ENCODE peak calls at places on chromosomes 12 and 14, in nine cellular contexts. D is psoas muscle, Q is cardiac muscle cell, R is colonic mucosa, Y is astrocyte, K is neural progenitor cell, I is thoracic aorta, V is ovary, X is IMR-90. O is an unnamed sample.

GRCh38 chr14:56244138-56244789 is 126.1 kb downstream of the PELI2 start:
- DNase-seq in D (no peak), Q (peak; percentile 79), R (no peak), Y (peak; percentile 90), K (no peak), I (no peak), V (no peak), X (peak; percentile 94), O (no peak)

GRCh38 chr14:100438678-100439592 is 115.8 kb downstream of the SLC25A47 start:
- DNase-seq in D (no peak), Q (peak; percentile 50), R (peak; percentile 89), Y (peak; percentile 94), K (no peak), I (no peak), V (no peak), X (peak; percentile 89), O (no peak)

GRCh38 chr14:74647834-74648361 is 35.9 kb upstream of the LTBP2 start:
- DNase-seq in D (no peak), Q (no peak), R (no peak), Y (no peak), K (no peak), I (no peak), V (peak; percentile 54), X (no peak), O (no peak)

GRCh38 chr14:54567634-54568561 is 970 bp downstream of the SAMD4A start:
- DNase-seq in D (peak; percentile 72), Q (peak; percentile 71), R (peak; percentile 51), Y (peak; percentile 70), K (peak; percentile 85), I (no peak), V (peak; percentile 50), X (no peak), O (peak; percentile 40)

GRCh38 chr12:131015581-131016337 is 62.1 kb downstream of the ADGRD1 start:
- DNase-seq in D (no peak), Q (no peak), R (no peak), Y (no peak), K (no peak), I (no peak), V (no peak), X (no peak), O (no peak)

GRCh38 chr12:16605666-16606116 is 271 bp downstream of the LMO3 start:
- DNase-seq in D (no peak), Q (peak; percentile 53), R (no peak), Y (peak; percentile 24), K (peak; percentile 46), I (no peak), V (no peak), X (peak; percentile 12), O (no peak)

GRCh38 chr12:49165114-49165513 is 23.8 kb downstream of the TUBA1A start:
- DNase-seq in D (no peak), Q (no peak), R (no peak), Y (no peak), K (no peak), I (no peak), V (no peak), X (no peak), O (no peak)

GRCh38 chr12:32390572-32391219 is 8.7 kb upstream of the FGD4 start:
- DNase-seq in D (no peak), Q (peak; percentile 59), R (peak; percentile 52), Y (no peak), K (no peak), I (no peak), V (peak; percentile 57), X (no peak), O (peak; percentile 24)

GRCh38 chr12:127381043-127381668 is 885.8 kb upstream of the TMEM132C start:
- DNase-seq in D (no peak), Q (peak; percentile 9), R (peak; percentile 29), Y (peak; percentile 4), K (peak; percentile 86), I (no peak), V (peak; percentile 8), X (no peak), O (peak; percentile 6)

GRCh38 chr12:96121271-96121711 is 72.9 kb upstream of the ELK3 start:
- DNase-seq in D (no peak), Q (peak; percentile 57), R (no peak), Y (no peak), K (no peak), I (no peak), V (no peak), X (peak; percentile 14), O (no peak)

GRCh38 chr14:86787782-86788181 is 1205.2 kb downstream of the GALC start:
- DNase-seq in D (no peak), Q (peak; percentile 79), R (no peak), Y (no peak), K (no peak), I (no peak), V (no peak), X (peak; percentile 65), O (no peak)

GRCh38 chr14:104393898-104394605 is 185.5 kb upstream of the C14orf180 start:
- DNase-seq in D (peak; percentile 75), Q (no peak), R (peak; percentile 36), Y (no peak), K (no peak), I (no peak), V (no peak), X (no peak), O (peak; percentile 78)

GRCh38 chr12:47808574-47809380 is 10.9 kb downstream of the HDAC7 start:
- DNase-seq in D (no peak), Q (no peak), R (no peak), Y (no peak), K (peak; percentile 20), I (no peak), V (no peak), X (peak; percentile 44), O (no peak)

GRCh38 chr14:63893701-63894458 is 41.1 kb downstream of the SYNE2 start:
- DNase-seq in D (peak; percentile 69), Q (peak; percentile 98), R (no peak), Y (peak; percentile 94), K (peak; percentile 34), I (peak; percentile 45), V (peak; percentile 38), X (peak; percentile 91), O (peak; percentile 44)

GRCh38 chr14:36767603-36768281 is 106.1 kb downstream of the PAX9 start:
- DNase-seq in D (no peak), Q (no peak), R (no peak), Y (peak; percentile 31), K (no peak), I (no peak), V (no peak), X (no peak), O (no peak)

GRCh38 chr12:52044284-52044983 is 6.8 kb upstream of the NR4A1 start:
- DNase-seq in D (peak; percentile 94), Q (peak; percentile 98), R (no peak), Y (peak; percentile 91), K (no peak), I (no peak), V (peak; percentile 95), X (no peak), O (peak; percentile 93)

GRCh38 chr14:55585854-55586253 is 5.8 kb downstream of the KTN1 start:
- DNase-seq in D (no peak), Q (peak; percentile 41), R (no peak), Y (peak; percentile 64), K (no peak), I (no peak), V (no peak), X (peak; percentile 73), O (no peak)

GRCh38 chr14:40697221-40697620 is 909.5 kb upstream of the LRFN5 start:
- DNase-seq in D (no peak), Q (no peak), R (no peak), Y (no peak), K (no peak), I (no peak), V (no peak), X (no peak), O (no peak)

GRCh38 chr14:22820731-22821130 is 5.5 kb upstream of the SLC7A7 start:
- DNase-seq in D (no peak), Q (peak; percentile 15), R (no peak), Y (peak; percentile 29), K (no peak), I (no peak), V (no peak), X (no peak), O (no peak)

GRCh38 chr12:9798008-9798619 is 29.2 kb upstream of the KLRF1 start:
- DNase-seq in D (no peak), Q (peak; percentile 74), R (peak; percentile 48), Y (peak; percentile 57), K (peak; percentile 82), I (no peak), V (no peak), X (peak; percentile 56), O (no peak)

GRCh38 chr12:121430821-121431415 is 31.0 kb downstream of the RNF34 start:
- DNase-seq in D (no peak), Q (no peak), R (no peak), Y (no peak), K (no peak), I (no peak), V (no peak), X (no peak), O (no peak)
- H3K36me3 ChIP-seq in D (peaks cover 6% of the 10 kb centered on the region), Q (peaks cover 55% of the 10 kb centered on the region), R (peaks cover 15% of the 10 kb centered on the region), Y (peaks cover 52% of the 10 kb centered on the region), K (peaks cover 23% of the 10 kb centered on the region), I (peaks cover 41% of the 10 kb centered on the region), V (no peaks in the 10 kb centered on the region), X (peaks cover 49% of the 10 kb centered on the region), O (peaks cover 99% of the 10 kb centered on the region)

DNA sequence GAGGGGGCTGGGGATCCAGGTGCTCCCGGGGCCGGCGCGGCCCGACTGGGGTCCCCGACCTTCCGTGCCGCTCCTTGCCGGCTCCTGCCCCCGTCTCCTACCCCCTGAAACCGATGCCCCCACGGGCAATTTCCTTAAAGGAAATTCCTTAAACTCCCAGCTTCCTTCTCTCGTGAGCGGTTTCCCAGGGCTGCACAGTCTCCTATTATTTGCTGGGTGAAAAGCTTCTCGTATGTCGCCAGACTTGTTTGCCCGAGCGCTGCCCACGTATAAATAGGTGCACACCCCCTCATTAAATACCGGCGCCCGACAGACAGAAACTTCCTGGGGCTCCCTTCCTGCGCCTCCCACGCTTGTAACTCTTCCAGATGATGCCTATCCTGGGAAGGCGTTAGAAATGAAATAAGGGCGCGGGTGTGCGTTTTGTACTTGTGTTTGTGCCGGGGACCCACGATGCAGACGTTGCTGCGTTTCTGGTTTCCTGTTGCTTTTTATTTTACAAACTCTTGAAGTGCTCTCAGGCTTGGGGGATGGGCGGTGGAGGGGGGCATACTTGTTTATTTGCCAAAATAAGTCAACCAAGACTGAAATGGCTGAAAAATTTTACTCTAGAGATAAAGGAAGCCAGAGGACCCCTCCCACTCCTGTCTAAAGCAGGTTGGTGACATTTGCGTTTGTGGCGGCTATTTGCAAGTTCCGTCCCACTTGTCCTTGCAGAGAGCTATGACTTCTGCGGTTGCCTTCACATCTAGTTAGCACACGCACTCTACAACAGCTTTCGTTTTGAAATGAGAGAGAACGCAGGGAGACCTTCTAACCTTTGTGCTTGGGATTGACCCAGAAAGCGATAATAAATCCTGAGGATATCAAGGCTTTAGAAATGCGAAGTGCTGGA is 1.0 kb downstream of the HIP1R start:
- DNase-seq in D (no peak), Q (no peak), R (peak; percentile 78), Y (no peak), K (peak; percentile 48), I (no peak), V (no peak), X (peak; percentile 16), O (peak; percentile 23)
- H3K4me1 ChIP-seq in D (peaks cover 20% of the 10 kb centered on the region), Q (no peaks in the 10 kb centered on the region), R (peaks cover 11% of the 10 kb centered on the region), Y (peaks cover 14% of the 10 kb centered on the region), K (peaks cover 14% of the 10 kb centered on the region), I (peaks cover 28% of the 10 kb centered on the region), V (no peaks in the 10 kb centered on the region), X (peaks cover 13% of the 10 kb centered on the region), O (peaks cover 27% of the 10 kb centered on the region)

GRCh38 chr12:14554281-14555008 is 13.2 kb downstream of the PLBD1 start:
- DNase-seq in D (peak; percentile 94), Q (peak; percentile 45), R (peak; percentile 94), Y (no peak), K (no peak), I (peak; percentile 51), V (no peak), X (no peak), O (peak; percentile 81)
- TF ChIP-seq CTCF in D (peak; percentile 19), Q (peak; percentile 12), R (no peak), Y (no peak), K (no peak), I (no peak), V (no peak), X (no peak), O (peak; percentile 45)

GRCh38 chr14:39069923-39070322 is 33.1 kb downstream of the SEC23A start:
- DNase-seq in D (no peak), Q (no peak), R (no peak), Y (no peak), K (no peak), I (no peak), V (no peak), X (no peak), O (no peak)
- H3K36me3 ChIP-seq in D (peaks cover 6% of the 10 kb centered on the region), Q (peaks cover 35% of the 10 kb centered on the region), R (peaks cover 4% of the 10 kb centered on the region), Y (peaks cover 46% of the 10 kb centered on the region), K (peaks cover 9% of the 10 kb centered on the region), I (peaks cover 33% of the 10 kb centered on the region), V (no peaks in the 10 kb centered on the region), X (peaks cover 37% of the 10 kb centered on the region), O (peaks cover 99% of the 10 kb centered on the region)

O was measured in heart right ventricle.